ENCODE peak calls at places on chromosomes 5 and 9, in eight cellular contexts. O is A549, F is ovary, S is heart left ventricle, A is GM12892, J is body of pancreas, I is tibial nerve, C is suprapubic skin. Y is an unnamed sample.

GRCh38 chr9:96150324-96151023 is 151.5 kb downstream of the HSD17B3 start:
- DNase-seq in O (no peak), F (no peak), S (no peak), A (no peak), J (no peak), I (no peak), C (no peak), Y (no peak)

GRCh38 chr5:151678146-151678545 is 8.6 kb downstream of the SPARC start:
- DNase-seq in O (no peak), F (no peak), S (peak), A (no peak), J (no peak), I (no peak), C (no peak), Y (no peak)

GRCh38 chr9:34252670-34253459 is 74.0 kb downstream of the UBAP1 start:
- DNase-seq in O (peak), F (peak), S (peak), A (peak), J (peak), I (peak), C (no peak), Y (peak)

GRCh38 chr9:128635266-128636023 is 21.2 kb downstream of the DYNC2I2 start:
- DNase-seq in O (peak), F (peak), S (peak), A (peak), J (peak), I (peak), C (peak), Y (peak)

GRCh38 chr5:63963080-63963735 is 963 bp upstream of the HTR1A start:
- DNase-seq in O (peak), F (peak), S (peak), A (no peak), J (peak), I (peak), C (no peak), Y (peak)

GRCh38 chr9:33320230-33320567 is 29.9 kb downstream of the NFX1 start:
- DNase-seq in O (no peak), F (no peak), S (no peak), A (no peak), J (no peak), I (no peak), C (peak), Y (no peak)

GRCh38 chr5:172496671-172497371 is 42.5 kb upstream of the SH3PXD2B start:
- DNase-seq in O (no peak), F (no peak), S (peak), A (no peak), J (no peak), I (peak), C (peak), Y (no peak)

GRCh38 chr9:127707766-127708165 is 978 bp downstream of the CFAP157 start:
- DNase-seq in O (peak), F (no peak), S (no peak), A (no peak), J (no peak), I (no peak), C (no peak), Y (peak)

GRCh38 chr9:35652829-35653209 is 2.1 kb upstream of the SIT1 start:
- DNase-seq in O (no peak), F (no peak), S (no peak), A (no peak), J (no peak), I (no peak), C (peak), Y (no peak)

GRCh38 chr9:133679466-133680051 is 43.4 kb downstream of the DBH start:
- DNase-seq in O (no peak), F (peak), S (peak), A (no peak), J (no peak), I (no peak), C (no peak), Y (no peak)

GRCh38 chr5:97245371-97245770 is 62.3 kb upstream of the RIOK2 start:
- DNase-seq in O (no peak), F (no peak), S (no peak), A (no peak), J (no peak), I (no peak), C (no peak), Y (no peak)

GRCh38 chr5:135156337-135156714 is 122.3 kb upstream of the PITX1 start:
- DNase-seq in O (no peak), F (no peak), S (no peak), A (no peak), J (no peak), I (no peak), C (no peak), Y (no peak)

GRCh38 chr9:136036050-136036449 is 59.0 kb downstream of the NACC2 start:
- DNase-seq in O (no peak), F (no peak), S (no peak), A (no peak), J (no peak), I (no peak), C (no peak), Y (no peak)

GRCh38 chr5:134503088-134503936 is 22.2 kb upstream of the JADE2 start:
- DNase-seq in O (peak), F (peak), S (peak), A (peak), J (peak), I (peak), C (peak), Y (no peak)

GRCh38 chr9:16809912-16810610 is 60.4 kb downstream of the BNC2 start:
- DNase-seq in O (no peak), F (no peak), S (no peak), A (no peak), J (no peak), I (no peak), C (no peak), Y (no peak)

GRCh38 chr5:142803428-142804111 is 33.4 kb downstream of the ARHGAP26 start:
- DNase-seq in O (peak), F (no peak), S (peak), A (no peak), J (no peak), I (peak), C (no peak), Y (no peak)

GRCh38 chr9:78325846-78326350 is 29.0 kb downstream of the PSAT1 start:
- DNase-seq in O (no peak), F (no peak), S (no peak), A (no peak), J (no peak), I (no peak), C (no peak), Y (no peak)

DNA sequence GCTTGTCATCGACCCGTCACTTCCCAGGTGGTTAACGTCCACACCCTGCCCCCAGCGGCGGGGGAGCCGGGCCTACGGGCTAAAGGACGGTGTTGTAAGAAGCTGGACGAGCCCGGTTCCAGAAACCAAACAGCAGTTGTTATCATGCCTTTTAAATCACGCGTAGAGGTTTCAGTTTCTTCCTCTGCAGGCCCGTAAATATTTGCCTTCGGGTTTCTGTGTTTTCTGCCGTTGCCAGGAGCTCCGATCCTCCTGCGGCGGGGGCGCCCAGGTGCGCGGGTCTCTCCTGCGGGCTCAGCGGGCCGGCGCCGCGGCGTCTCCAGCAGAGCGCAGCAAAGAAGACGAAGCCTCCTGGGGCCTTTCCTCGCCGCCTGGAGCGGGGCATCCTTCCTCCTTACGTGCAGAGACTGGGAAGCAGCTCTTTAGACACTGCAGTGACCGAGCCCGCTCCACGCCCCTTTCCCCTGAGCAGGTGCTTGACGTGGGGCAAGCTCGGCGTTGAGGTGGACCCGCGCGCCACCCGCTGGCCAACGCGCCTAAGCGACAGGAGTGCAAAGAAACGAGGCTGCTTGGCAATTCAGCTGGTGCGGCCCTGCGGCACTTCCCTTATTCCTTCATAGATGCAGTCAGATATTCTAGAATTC is 21.8 kb upstream of the TTC1 start:
- DNase-seq in O (peak), F (peak), S (peak), A (peak), J (peak), I (peak), C (peak), Y (peak)
- TF ChIP-seq POLR2A in O (no peak), F (no peak), S (no peak), A (no peak), J (peak), I (no peak), C (no peak), Y (no peak)

GRCh38 chr5:177426566-177427210 is at the start of gene GRK6:
- DNase-seq in O (no peak), F (peak), S (peak), A (no peak), J (peak), I (no peak), C (peak), Y (peak)
- TF ChIP-seq POLR2A in O (peak), F (peak), S (no peak), A (peak), J (no peak), I (peak), C (peak), Y (no peak)

GRCh38 chr5:75481024-75481423 is 30.4 kb downstream of the CERT1 start:
- DNase-seq in O (no peak), F (no peak), S (no peak), A (no peak), J (no peak), I (no peak), C (no peak), Y (no peak)
- TF ChIP-seq POLR2A in O (no peak), F (no peak), S (no peak), A (no peak), J (no peak), I (no peak), C (no peak), Y (no peak)

DNA sequence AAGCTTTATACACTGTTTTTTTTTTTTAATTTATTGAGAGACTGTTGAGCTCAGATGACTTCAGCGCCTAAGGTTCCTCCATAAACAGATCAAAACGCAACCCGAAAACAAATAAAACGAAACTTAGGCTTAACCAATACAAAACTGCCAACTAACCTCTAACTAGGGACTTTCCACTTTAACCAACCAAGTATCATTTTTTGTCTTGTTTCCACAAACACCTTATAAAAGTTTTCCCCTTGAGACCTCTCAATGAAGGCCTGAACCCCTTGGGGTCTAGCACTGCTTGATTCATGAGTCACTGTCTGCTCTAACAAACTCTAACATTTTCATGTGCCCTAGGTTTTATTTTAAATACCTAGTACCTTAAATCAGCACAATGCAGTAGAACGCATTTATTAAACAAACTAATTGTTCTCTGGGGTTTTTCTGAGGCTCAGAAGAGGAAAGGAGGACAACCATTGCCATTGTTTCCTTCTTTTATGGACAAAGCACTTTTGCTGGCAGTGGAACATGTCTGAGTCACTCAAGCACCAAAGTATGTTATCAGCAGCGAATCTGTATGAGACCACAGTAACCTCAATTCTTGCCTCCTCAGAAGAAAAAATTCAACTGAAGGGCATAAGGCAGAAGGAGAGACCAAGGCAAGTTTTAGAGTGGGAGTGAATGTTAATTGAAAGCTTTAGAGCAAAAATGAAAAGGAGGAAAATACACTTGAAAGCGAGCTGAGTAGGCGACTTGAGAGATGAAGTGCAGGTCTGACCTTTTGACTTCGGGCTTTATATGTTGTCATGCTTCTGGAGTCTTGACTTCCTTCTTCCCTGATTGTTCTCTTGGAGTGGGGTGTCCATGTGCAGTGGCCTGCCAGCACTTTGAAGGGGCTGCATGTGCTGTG is 97.7 kb upstream of the HCN1 start:
- DNase-seq in O (no peak), F (no peak), S (no peak), A (no peak), J (no peak), I (no peak), C (no peak), Y (no peak)
- TF ChIP-seq POLR2A in O (no peak), F (no peak), S (no peak), A (no peak), J (no peak), I (no peak), C (no peak), Y (no peak)

DNA sequence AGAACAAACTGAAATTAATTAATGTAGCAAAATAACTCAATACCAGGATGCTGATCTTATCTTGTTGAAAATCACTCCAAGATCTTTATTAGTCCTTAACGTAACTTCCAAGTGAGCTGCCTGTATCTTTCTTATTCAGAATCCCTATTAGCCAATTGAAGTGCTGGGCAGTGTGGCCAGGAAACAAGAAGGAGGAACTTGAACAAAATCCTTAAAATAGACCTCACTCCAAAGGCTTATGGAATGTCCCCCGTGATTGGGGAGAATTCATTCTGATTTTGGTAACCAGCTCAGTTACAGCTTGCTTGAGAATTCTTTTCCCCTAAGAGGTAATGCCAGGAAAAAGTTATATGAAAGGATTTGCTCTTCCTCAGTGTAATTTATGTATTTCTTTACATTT is 171.0 kb downstream of the DEPDC1B start:
- DNase-seq in O (no peak), F (no peak), S (no peak), A (no peak), J (no peak), I (no peak), C (no peak), Y (no peak)
- TF ChIP-seq POLR2A in O (no peak), F (no peak), S (no peak), A (no peak), J (no peak), I (no peak), C (no peak), Y (no peak)

GRCh38 chr5:893711-894110 is 1.0 kb downstream of the TRIP13 start:
- DNase-seq in O (no peak), F (no peak), S (no peak), A (no peak), J (no peak), I (no peak), C (peak), Y (no peak)

GRCh38 chr5:891837-892389 is 688 bp downstream of the BRD9 start:
- DNase-seq in O (no peak), F (no peak), S (no peak), A (peak), J (no peak), I (no peak), C (peak), Y (peak)

GRCh38 chr5:893137-893506 is 438 bp downstream of the TRIP13 start:
- DNase-seq in O (no peak), F (no peak), S (no peak), A (no peak), J (no peak), I (no peak), C (no peak), Y (peak)

GRCh38 chr5:891117-891836 is 1.3 kb downstream of the BRD9 start:
- DNase-seq in O (peak), F (no peak), S (no peak), A (no peak), J (no peak), I (no peak), C (peak), Y (no peak)

DNA sequence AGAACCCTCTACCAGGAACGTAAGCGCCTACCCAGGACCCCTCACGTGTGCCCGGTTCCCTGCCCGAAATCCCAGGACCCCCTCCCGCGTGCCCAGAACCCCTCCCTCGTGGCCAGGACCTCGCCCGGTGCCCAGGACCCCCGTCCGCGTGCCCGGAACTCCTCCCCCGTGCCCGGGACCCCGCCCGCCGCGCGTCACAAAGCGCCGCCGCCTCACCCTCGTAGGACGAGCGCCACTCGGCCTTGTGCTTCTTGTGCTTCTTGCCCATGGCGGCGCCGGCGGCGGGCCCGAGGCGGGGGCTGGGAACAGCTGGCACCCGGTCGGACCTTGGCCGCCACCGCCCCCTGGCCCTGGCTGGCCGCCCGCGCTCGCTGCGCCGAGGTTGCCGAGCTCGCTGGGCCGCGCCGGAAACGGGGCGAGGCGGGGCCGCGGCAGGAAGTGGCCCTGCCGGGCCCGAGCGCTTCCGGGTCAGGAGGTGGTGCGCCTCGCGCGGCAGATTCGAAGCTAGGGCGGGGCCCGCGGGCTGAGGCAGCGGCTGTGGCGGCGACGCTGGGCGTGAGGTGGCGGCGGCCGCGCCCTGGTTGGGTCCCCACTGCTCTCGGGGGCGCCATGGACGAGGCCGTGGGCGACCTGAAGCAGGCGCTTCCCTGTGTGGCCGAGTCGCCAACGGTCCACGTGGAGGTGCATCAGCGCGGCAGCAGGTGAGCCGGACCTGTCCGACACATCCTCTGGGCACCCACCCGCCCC is at the start of the genes BRD9 and TRIP13:
- DNase-seq in O (peak), F (peak), S (peak), A (peak), J (peak), I (peak), C (peak), Y (peak)
- TF ChIP-seq POLR2A in O (peak), F (peak), S (no peak), A (peak), J (no peak), I (peak), C (no peak), Y (peak)